ENCODE peak calls at places on chromosomes 13 and 19, in four cellular contexts. Q is cardiac muscle cell, O is Calu3, M is HFFc6. Z is an unnamed sample.

GRCh38 chr19:8526345-8527062 is 12.5 kb upstream of the ZNF414 start:
- DNase-seq in Q (peak), O (peak), M (peak), Z (no peak)

GRCh38 chr19:801030-801860 is 4.0 kb downstream of the PTBP1 start:
- DNase-seq in Q (peak), O (peak), M (no peak), Z (no peak)

GRCh38 chr19:40778865-40779284 is 828 bp downstream of the RAB4B start:
- DNase-seq in Q (no peak), O (no peak), M (no peak), Z (no peak)

GRCh38 chr19:28239270-28239669 is 973.7 kb downstream of the UQCRFS1 start:
- DNase-seq in Q (peak), O (no peak), M (no peak), Z (no peak)

GRCh38 chr19:10389863-10390262 is 9.5 kb upstream of the TYK2 start:
- DNase-seq in Q (no peak), O (no peak), M (no peak), Z (peak)

GRCh38 chr19:48196321-48196761 is 25.9 kb downstream of the ZSWIM9 start:
- DNase-seq in Q (no peak), O (no peak), M (no peak), Z (no peak)

GRCh38 chr19:2793126-2793525 is 7.8 kb downstream of the THOP1 start:
- DNase-seq in Q (no peak), O (no peak), M (no peak), Z (no peak)

GRCh38 chr13:114065926-114066774 is 66.3 kb downstream of the RASA3 start:
- DNase-seq in Q (no peak), O (no peak), M (no peak), Z (no peak)

GRCh38 chr13:105446197-105446596 is 1089.3 kb downstream of the EFNB2 start:
- DNase-seq in Q (no peak), O (no peak), M (no peak), Z (no peak)

GRCh38 chr13:24313449-24313848 is 4.1 kb downstream of the C1QTNF9 start:
- DNase-seq in Q (no peak), O (no peak), M (peak), Z (no peak)

GRCh38 chr13:110149036-110149435 is 157.9 kb downstream of the COL4A1 start:
- DNase-seq in Q (no peak), O (no peak), M (no peak), Z (no peak)

GRCh38 chr13:60765700-60766411 is 368.8 kb downstream of the TDRD3 start:
- DNase-seq in Q (peak), O (no peak), M (no peak), Z (no peak)

GRCh38 chr19:33773704-33774624 is 22.7 kb upstream of the KCTD15 start:
- DNase-seq in Q (no peak), O (no peak), M (no peak), Z (no peak)

GRCh38 chr19:4654437-4655361 is 15.4 kb downstream of the TNFAIP8L1 start:
- DNase-seq in Q (no peak), O (no peak), M (no peak), Z (peak)

GRCh38 chr13:68927387-68928026 is 1180.1 kb upstream of the ATXN8OS start:
- DNase-seq in Q (peak), O (peak), M (no peak), Z (no peak)

GRCh38 chr19:18551631-18552030 is 6.0 kb upstream of the KXD1 start:
- DNase-seq in Q (no peak), O (no peak), M (no peak), Z (no peak)

DNA sequence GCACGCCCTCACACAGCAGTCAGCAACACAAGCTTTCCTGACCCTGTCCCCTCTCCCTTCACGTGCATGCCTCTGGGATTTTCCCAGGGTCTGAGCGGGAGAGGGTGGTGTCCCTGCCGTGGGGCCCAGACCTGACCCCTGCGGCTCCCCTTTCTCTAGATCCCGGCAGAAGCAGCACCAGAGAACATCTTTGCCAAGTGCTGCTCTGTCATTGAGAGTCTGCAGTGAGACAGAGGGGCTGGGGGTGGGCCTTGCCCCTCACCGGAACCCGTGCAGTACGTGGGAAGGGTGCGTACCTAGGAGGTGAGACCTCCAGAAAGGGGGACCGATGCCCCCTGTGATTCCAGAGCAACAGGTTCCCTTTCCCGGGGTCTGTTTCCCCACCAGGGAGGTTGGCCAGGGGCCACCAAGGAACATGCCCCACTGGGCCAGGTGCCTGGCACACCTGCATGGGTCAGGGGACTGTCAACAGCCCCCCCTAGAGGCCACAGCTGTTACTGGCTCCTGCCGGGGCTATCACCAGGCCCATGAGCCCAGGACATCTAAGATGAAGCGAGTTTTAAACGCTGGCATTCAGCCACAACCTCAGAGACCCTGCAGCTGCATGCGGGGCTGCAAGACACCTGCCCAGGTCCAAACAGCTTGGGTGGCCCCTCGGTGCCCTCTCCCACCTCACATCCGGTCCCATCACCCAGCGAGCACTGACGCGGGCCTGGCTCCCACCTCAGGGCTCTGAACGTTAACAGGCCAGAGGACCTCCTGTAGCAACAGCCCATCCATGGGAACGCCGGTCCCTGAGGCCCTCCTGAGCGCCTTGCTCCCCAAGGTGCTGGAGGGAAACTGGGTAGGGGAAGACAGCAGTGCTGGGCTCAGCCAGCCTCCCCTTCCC is 12.3 kb downstream of the KHSRP start:
- DNase-seq in Q (peak), O (peak), M (no peak), Z (peak)
- TF ChIP-seq CTCF in Q (peak), O (no peak), M (peak), Z (peak)

DNA sequence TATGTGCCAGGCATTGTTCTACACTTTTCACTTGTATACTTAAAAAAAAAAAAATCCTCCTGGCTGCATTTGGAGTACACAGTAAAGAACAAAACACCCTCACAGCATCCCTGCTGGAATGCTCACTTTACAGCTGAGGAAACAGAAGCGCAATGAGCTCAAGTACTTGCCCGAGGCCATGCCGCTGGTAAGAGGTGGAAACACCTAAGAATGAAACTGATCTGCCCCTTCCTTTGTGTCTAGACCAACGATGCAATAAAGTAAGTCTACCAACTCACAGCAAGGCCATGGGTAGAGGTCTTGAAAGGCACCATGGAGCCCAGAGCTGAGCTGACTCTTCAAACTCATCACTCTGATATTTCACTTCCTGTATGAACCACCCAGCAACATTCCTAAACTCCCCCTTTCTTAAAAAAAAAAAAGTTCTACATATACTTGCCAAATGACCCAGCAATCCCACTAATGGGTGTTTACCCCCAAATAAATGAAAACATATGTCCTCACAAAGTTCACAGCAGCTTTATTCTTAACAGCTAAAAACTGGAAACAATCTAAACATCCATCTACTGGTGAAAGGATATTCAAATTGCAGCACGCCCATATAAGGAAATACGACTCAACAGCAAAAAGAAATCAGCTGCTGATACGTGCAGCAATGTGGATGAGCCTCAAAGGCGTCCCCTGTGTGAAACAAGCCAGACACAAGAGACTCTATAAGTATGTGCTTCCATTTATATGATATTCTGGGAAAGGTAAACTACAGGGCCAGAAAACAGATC is 236.6 kb upstream of the MAB21L1 start:
- DNase-seq in Q (no peak), O (no peak), M (peak), Z (no peak)
- TF ChIP-seq CTCF in Q (no peak), O (no peak), M (peak), Z (no peak)

GRCh38 chr13:35356572-35356971 is 119.9 kb downstream of the MAB21L1 start:
- DNase-seq in Q (no peak), O (no peak), M (no peak), Z (no peak)

GRCh38 chr13:35349673-35350278 is 126.7 kb downstream of the MAB21L1 start:
- DNase-seq in Q (peak), O (no peak), M (no peak), Z (no peak)

GRCh38 chr13:35354305-35354704 is 122.2 kb downstream of the MAB21L1 start:
- DNase-seq in Q (no peak), O (no peak), M (no peak), Z (no peak)

GRCh38 chr13:35349052-35349451 is 127.4 kb downstream of the MAB21L1 start:
- DNase-seq in Q (no peak), O (no peak), M (no peak), Z (no peak)

GRCh38 chr13:35354882-35355281 is 121.6 kb downstream of the MAB21L1 start:
- DNase-seq in Q (no peak), O (no peak), M (no peak), Z (no peak)
- TF ChIP-seq CTCF in Q (no peak), O (no peak), M (no peak), Z (no peak)

DNA sequence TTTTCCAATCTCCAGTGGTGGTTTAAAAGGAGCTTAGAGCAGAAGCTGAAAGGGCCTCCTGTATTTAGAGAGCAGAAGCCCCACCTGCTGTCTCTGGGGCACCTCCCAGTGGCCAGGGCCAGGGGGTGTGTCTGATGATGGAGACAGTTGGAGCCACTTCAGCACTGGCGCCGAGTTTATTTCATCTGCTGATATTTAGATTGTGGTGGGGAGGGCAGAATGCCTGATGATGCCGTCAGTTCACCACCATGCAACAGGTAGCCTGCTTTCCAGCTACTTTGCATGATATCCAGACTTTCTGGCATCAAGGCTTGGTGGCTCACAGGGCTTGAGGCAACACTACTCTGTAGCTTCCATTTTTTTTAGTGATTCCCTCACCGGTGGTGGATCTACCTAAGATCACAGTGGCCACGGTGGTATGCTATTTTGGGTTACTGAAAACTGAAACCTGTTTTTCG is 371.9 kb downstream of the KCNRG start:
- DNase-seq in Q (peak), O (peak), M (no peak), Z (no peak)
- TF ChIP-seq CTCF in Q (peak), O (no peak), M (no peak), Z (peak)

DNA sequence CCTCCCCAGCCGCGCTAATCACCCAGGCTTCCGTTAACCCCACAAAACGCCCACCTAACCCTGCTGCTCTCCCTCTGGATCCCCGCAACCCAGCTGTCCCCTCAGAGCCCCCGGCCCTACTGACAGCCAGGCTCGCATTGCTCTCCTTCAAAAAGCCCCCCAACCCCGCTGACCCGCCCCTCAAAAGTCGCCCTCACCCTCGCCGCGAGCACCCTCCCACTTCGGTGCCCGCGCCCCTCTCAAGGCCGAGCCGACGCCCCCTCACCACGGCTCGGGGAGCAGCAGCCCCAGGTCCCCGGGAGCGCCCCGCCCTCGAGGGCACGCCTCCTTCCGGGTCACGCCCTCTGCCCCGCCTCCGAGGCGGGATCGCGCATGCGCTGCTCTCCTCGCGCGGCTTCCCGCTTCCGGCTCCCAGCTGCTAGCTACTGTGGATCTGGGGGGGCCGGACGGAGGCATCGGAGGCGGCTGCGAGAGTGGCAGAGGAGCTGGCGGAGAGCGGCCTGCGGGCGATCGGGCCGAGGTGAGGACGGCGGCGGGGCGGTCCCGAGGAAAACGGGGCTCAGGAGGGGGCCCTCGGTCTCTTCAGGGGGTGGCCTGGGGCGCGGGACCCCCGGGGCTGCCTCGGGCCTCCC is 46.1 kb downstream of the ARHGEF18 start:
- DNase-seq in Q (peak), O (peak), M (peak), Z (peak)
- TF ChIP-seq CTCF in Q (no peak), O (no peak), M (no peak), Z (no peak)

Z was measured in GM13976.